ENCODE peak calls at places on chromosomes 16 and 17, in five cellular contexts. S is K562, Q is SK-N-SH, X is HCT116, Z is HL-60. C is an unnamed sample.

GRCh38 chr17:44602970-44603369 is 45.7 kb downstream of the FZD2 start:
- DNase-seq in S (no peak), Q (no peak), X (no peak), Z (no peak), C (no peak)

GRCh38 chr17:39548494-39548893 is 59.2 kb downstream of the NEUROD2 start:
- DNase-seq in S (no peak), Q (no peak), X (no peak), Z (no peak), C (no peak)

GRCh38 chr17:76076100-76076764 is 1.7 kb downstream of the GALR2 start:
- DNase-seq in S (no peak), Q (peak), X (no peak), Z (no peak), C (peak)

GRCh38 chr16:58105619-58106018 is 23.6 kb downstream of the CFAP20 start:
- DNase-seq in S (no peak), Q (no peak), X (no peak), Z (no peak), C (no peak)

GRCh38 chr16:57530104-57530522 is 6.3 kb downstream of the CCDC102A start:
- DNase-seq in S (peak), Q (peak), X (no peak), Z (no peak), C (no peak)

GRCh38 chr17:43477832-43478634 is 5.7 kb upstream of the DHX8 start:
- DNase-seq in S (no peak), Q (no peak), X (no peak), Z (no peak), C (no peak)

GRCh38 chr17:59074494-59074893 is 32.2 kb downstream of the TRIM37 start:
- DNase-seq in S (no peak), Q (no peak), X (no peak), Z (no peak), C (no peak)

GRCh38 chr17:69773081-69773480 is 301.9 kb upstream of the KCNJ16 start:
- DNase-seq in S (no peak), Q (no peak), X (no peak), Z (no peak), C (no peak)

GRCh38 chr17:17943281-17943984 is 28.8 kb downstream of the TOM1L2 start:
- DNase-seq in S (no peak), Q (no peak), X (no peak), Z (no peak), C (peak)

GRCh38 chr17:30957741-30958140 is 13.1 kb upstream of the RNF135 start:
- DNase-seq in S (no peak), Q (no peak), X (no peak), Z (no peak), C (no peak)

GRCh38 chr17:51481370-51481769 is 221.0 kb downstream of the UTP18 start:
- DNase-seq in S (no peak), Q (no peak), X (no peak), Z (no peak), C (no peak)

GRCh38 chr16:70162041-70162451 is 11.5 kb upstream of the CLEC18C start:
- DNase-seq in S (peak), Q (peak), X (no peak), Z (no peak), C (no peak)

GRCh38 chr16:46573008-46573833 is 48.0 kb downstream of the SHCBP1 start:
- DNase-seq in S (peak), Q (no peak), X (no peak), Z (no peak), C (no peak)

GRCh38 chr16:52066951-52067350 is 480.0 kb downstream of the TOX3 start:
- DNase-seq in S (no peak), Q (no peak), X (no peak), Z (no peak), C (no peak)

GRCh38 chr17:12659500-12659899 is 6.2 kb upstream of the MYOCD start:
- DNase-seq in S (no peak), Q (no peak), X (no peak), Z (no peak), C (no peak)

GRCh38 chr17:30554839-30555751 is 77.9 kb downstream of the GOSR1 start:
- DNase-seq in S (peak), Q (no peak), X (peak), Z (no peak), C (peak)

GRCh38 chr17:43766413-43767052 is 7.9 kb upstream of the SOST start:
- DNase-seq in S (peak), Q (peak), X (peak), Z (no peak), C (peak)

GRCh38 chr16:53043462-53043861 is 9.2 kb downstream of the CHD9NB start:
- DNase-seq in S (no peak), Q (no peak), X (no peak), Z (no peak), C (peak)

GRCh38 chr17:39094607-39095308 is 56.7 kb downstream of the PLXDC1 start:
- DNase-seq in S (no peak), Q (no peak), X (no peak), Z (no peak), C (no peak)

GRCh38 chr17:49814781-49815496 is 26.5 kb downstream of the KAT7 start:
- DNase-seq in S (no peak), Q (no peak), X (no peak), Z (no peak), C (peak)

GRCh38 chr17:30368896-30369720 is 9.6 kb upstream of the CPD start:
- DNase-seq in S (no peak), Q (no peak), X (no peak), Z (no peak), C (no peak)

DNA sequence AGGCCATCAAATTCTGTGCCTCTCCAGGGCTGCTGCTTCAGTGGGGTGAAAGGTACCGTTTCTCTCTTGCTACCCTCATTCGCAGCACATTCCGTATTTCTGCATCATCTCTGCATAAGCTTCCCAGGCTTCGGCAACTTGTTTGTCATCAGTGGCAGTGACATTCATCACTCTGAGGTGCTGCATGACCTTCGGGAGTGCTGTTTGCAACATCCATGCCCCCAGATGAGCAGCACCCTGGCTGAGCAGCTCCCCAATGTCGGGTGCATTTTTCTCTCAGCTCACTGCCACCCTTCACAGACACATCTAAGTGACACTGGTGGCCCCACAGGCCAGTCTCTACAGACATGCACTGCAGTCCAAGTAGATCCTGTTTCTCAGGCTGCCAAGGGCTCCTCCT is 3.8 kb downstream of the CREBBP start:
- DNase-seq in S (no peak), Q (no peak), X (no peak), Z (no peak), C (no peak)
- TF ChIP-seq REST in S (no peak), Q (no peak), X (no peak), Z (no peak), C (no peak)

DNA sequence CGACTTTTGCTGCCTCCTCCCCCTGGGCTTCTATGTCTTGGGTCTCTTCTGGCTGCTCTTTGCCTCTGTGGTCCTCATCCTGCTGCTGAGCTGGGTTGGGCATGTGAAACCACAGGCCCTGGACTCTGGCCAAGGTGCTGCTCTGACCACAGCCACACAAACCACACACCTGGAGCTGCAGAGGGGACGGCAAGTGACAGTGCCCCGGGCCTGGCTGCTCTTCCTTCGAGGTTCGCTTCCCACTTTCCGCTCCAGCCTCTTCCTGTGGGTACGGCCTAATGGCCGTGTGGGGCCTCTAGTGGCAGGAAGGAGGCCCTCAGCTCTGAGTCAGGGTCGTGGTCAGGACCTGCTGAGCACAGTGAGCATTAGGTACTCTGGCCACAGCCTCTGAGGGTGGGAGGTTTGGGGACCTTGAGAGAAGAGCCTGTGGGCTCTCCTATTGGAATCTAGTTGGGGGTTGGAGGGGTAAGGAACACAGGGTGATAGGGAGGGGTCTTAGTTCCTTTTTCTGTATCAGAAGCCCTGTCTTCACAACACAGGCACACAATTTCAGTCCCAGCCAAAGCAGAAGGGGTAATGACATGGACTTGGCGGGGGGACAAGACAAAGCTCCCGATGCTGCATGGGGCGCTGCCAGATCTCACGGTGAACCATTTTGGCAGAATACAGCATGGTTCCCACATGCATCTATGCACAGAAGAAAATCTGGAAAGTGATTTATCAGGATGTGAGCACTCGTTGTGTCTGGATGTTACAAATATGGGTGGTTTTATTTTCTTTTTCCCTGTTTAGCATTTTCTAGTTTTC is 2.3 kb downstream of the GP1BA start:
- DNase-seq in S (peak), Q (peak), X (no peak), Z (no peak), C (peak)
- TF ChIP-seq CTCF in S (peak), Q (peak), X (peak), Z (no peak), C (peak)

DNA sequence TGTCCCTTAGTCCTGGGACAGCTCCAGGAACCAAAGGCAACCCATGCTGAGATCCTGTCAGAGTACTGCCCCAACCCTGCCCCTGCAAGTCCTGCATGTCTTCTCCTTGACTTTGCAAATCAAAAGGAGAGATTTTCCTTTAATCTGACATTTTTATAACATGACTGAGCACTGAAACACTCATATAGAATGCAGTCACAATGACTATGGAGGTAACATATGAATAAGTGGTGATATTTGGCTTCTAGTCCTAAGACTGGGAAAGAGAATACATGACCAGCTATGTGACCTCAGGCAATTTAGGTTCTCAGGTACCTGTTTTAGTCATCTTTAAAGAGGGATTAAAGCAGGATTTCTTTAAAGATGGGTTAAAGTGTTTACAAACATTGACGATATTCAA is 941.6 kb upstream of the CDH8 start:
- DNase-seq in S (no peak), Q (no peak), X (no peak), Z (no peak), C (no peak)
- TF ChIP-seq POLR2AphosphoS5 in S (no peak), Q (no peak), X (no peak), Z (no peak), C (no peak)

GRCh38 chr17:79811036-79811887 is 14.4 kb upstream of the CBX8 start:
- DNase-seq in S (peak), Q (peak), X (peak), Z (no peak), C (peak)
- TF ChIP-seq REST in S (no peak), Q (peak), X (no peak), Z (no peak), C (no peak)

GRCh38 chr16:54361813-54362212 is 75.2 kb upstream of the IRX3 start:
- DNase-seq in S (no peak), Q (peak), X (no peak), Z (no peak), C (peak)
- TF ChIP-seq CTCF in S (no peak), Q (no peak), X (peak), Z (no peak), C (peak)

GRCh38 chr17:55454906-55455474 is 33.4 kb upstream of the MMD start:
- DNase-seq in S (no peak), Q (no peak), X (no peak), Z (no peak), C (no peak)
- TF ChIP-seq POLR2AphosphoS5 in S (no peak), Q (no peak), X (no peak), Z (no peak), C (no peak)

DNA sequence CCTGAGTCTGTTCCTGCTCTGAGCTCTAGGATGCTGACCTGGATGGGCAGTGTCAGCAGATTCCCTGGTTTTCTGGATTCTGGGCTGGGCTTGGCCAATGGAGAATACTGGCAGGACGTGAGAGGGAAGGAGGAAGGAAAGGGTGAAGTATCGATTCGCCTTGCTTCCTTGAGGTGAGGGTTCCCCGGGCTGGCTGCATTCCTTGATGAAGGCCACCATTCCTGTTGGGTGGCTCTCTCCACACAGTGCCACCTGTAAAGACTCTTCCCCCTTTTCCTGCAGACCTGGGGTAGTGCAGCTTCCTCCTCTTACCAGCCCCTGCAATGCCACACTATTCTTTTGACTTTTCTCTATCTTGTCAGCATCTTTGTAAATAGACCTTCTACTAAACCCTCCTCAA is 58.1 kb upstream of the TANC2 start:
- DNase-seq in S (no peak), Q (no peak), X (no peak), Z (no peak), C (no peak)
- TF ChIP-seq REST in S (no peak), Q (no peak), X (no peak), Z (no peak), C (no peak)

DNA sequence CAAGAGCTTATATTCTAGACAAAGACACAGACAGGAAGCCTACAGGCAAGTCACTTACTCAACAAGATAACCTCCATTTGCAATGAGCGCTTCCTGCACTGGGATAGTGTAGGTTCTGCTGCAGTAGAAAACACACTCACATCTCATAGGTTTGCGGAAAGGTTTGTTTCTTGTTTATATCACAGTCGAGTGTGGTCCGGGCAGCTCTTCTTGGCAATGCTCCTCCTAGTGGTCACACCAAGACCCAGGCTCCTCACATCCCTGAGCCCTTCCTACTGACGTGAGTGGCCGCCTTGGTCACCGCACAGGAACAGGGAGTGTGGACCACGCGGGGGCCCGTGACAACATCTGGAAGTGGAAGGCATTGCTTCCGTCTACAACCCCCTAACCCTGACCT is 48.0 kb upstream of the RBFOX3 start:
- DNase-seq in S (peak), Q (peak), X (peak), Z (no peak), C (peak)
- TF ChIP-seq CTCF in S (peak), Q (peak), X (peak), Z (peak), C (peak)

GRCh38 chr17:1492249-1493206 is at the start of gene MYO1C:
- DNase-seq in S (no peak), Q (no peak), X (no peak), Z (no peak), C (peak)
- TF ChIP-seq POLR2AphosphoS5 in S (no peak), Q (no peak), X (no peak), Z (no peak), C (peak)

C was measured in GM23338.